ENCODE peak calls at places on chromosomes 11 and 22, in four cellular contexts. X, B, U and L are unnamed samples.
A peak's percentile ranks its signal among the peaks of the same experiment; 100 is the strongest.

GRCh38 chr11:10540546-10540914 is 457 bp downstream of the RNF141 start:
- DNase-seq in B (no peak), X (peak; percentile 44), U (no peak), L (no peak)

GRCh38 chr11:27291302-27291889 is 71.6 kb downstream of the CCDC34 start:
- DNase-seq in X (no peak), U (no peak), B (no peak), L (no peak)

GRCh38 chr22:37989146-37990045 is 5.0 kb upstream of the SOX10 start:
- DNase-seq in X (no peak), U (no peak), B (no peak), L (no peak)

GRCh38 chr11:91513734-91514133 is 710.9 kb upstream of the FAT3 start:
- DNase-seq in U (no peak), X (no peak), B (no peak), L (no peak)

GRCh38 chr11:15333407-15333806 is 218.7 kb downstream of the INSC start:
- DNase-seq in B (no peak), U (no peak), X (no peak), L (no peak)

GRCh38 chr11:71138737-71139425 is 113.5 kb downstream of the SHANK2 start:
- DNase-seq in U (no peak), B (no peak), X (no peak), L (peak; percentile 34)

GRCh38 chr11:65858354-65859133 is 564 bp upstream of the CFL1 start:
- DNase-seq in X (no peak), B (no peak), U (no peak), L (peak; percentile 99)

GRCh38 chr11:64089915-64090810 is 54.4 kb downstream of the FLRT1 start:
- DNase-seq in B (no peak), U (no peak), X (no peak), L (no peak)

GRCh38 chr11:72641900-72642814 is 32.1 kb downstream of the PDE2A start:
- DNase-seq in U (no peak), B (no peak), X (peak; percentile 40), L (peak; percentile 85)

GRCh38 chr11:118200901-118201680 is 23.7 kb downstream of the JAML start:
- DNase-seq in U (no peak), X (no peak), B (no peak), L (no peak)

GRCh38 chr11:132983289-132983688 is 549.0 kb downstream of the OPCML start:
- DNase-seq in B (no peak), X (no peak), U (no peak), L (no peak)

GRCh38 chr22:20604092-20604747 is 96.8 kb downstream of the MED15 start:
- DNase-seq in X (no peak), B (no peak), U (no peak), L (no peak)

GRCh38 chr22:46538816-46539163 is 1.4 kb upstream of the CELSR1 start:
- DNase-seq in U (no peak), X (no peak), B (peak; percentile 47), L (no peak)

GRCh38 chr11:44226945-44227344 is 83.0 kb downstream of the ALX4 start:
- DNase-seq in U (no peak), X (no peak), B (no peak), L (no peak)

GRCh38 chr11:12587333-12587997 is 86.8 kb upstream of the TEAD1 start:
- DNase-seq in U (no peak), X (peak; percentile 8), B (peak; percentile 52), L (no peak)

GRCh38 chr22:30370681-30371080 is 13.9 kb downstream of the CCDC157 start:
- DNase-seq in X (no peak), B (no peak), U (no peak), L (no peak)

GRCh38 chr22:29208879-29209623 is 3.4 kb downstream of the EMID1 start:
- DNase-seq in B (no peak), X (no peak), U (no peak), L (peak; percentile 82)

GRCh38 chr11:16792426-16792825 is 54.0 kb downstream of the C11orf58 start:
- DNase-seq in B (no peak), X (no peak), U (no peak), L (peak; percentile 23)

DNA sequence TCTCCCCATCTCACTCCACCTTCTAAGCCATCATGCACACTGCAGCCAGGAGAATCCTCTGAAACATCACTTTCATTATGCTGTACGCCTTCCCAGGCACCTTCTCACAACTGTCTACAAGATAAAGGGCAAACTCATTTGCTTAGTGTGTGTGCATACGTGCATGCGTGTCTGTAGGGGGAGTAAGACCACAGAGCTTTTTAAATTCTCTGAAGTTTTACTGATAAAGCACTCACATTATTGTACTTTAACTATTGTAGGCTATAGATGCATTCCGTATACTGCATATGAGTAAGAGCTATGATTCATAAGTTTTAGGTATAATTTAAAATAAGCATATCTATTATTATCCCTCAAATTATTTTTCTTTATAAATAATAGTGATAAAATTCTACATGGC is 15.3 kb upstream of the ANKK1 start:
- DNase-seq in B (no peak), X (no peak), U (no peak), L (no peak)
- TF ChIP-seq CTCF in B (no peak), X (peak; percentile 17), U (peak; percentile 42), L (no peak)

DNA sequence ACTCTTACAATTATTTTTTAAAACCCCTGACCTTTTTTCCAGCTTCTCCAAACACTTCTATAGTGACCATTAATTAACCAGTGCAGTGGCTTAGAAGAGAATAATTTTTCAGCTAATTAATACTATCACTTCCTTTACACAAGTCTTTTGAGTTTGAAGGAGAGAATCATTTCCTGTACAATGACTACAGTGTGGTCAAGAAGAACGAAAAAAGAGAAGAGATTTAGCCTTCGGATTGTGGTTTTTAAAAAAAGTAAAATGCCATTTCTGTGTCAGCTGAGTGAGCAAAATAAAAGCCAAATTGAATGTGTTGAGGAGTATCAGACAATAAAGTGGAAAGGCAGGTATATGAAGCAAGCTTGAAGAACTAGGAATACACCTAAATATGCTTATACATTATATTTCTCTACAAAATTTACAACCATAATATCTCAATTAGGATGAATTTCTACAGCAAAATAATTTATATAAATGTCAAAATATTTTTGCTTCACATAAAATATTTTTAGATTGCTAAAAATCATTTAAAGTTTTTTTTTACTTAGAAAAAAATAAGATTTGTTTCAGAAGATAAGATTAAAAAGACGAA is 1155.2 kb upstream of the CNTN5 start:
- DNase-seq in U (no peak), B (no peak), X (no peak), L (no peak)
- TF ChIP-seq CTCF in U (no peak), B (no peak), X (no peak), L (no peak)

GRCh38 chr11:119942021-119942420 is 195.9 kb downstream of the TRIM29 start:
- DNase-seq in U (no peak), B (no peak), X (no peak), L (no peak)
- TF ChIP-seq CTCF in U (no peak), B (no peak), X (no peak), L (no peak)

GRCh38 chr11:104876324-104876723 is 21.9 kb downstream of the CASP12 start:
- DNase-seq in X (no peak), U (no peak), B (no peak), L (no peak)

GRCh38 chr11:104876838-104877500 is 21.3 kb downstream of the CASP12 start:
- DNase-seq in X (no peak), U (no peak), B (no peak), L (no peak)

GRCh38 chr11:104883342-104883741 is 14.9 kb downstream of the CASP12 start:
- DNase-seq in U (no peak), X (no peak), B (no peak), L (no peak)

GRCh38 chr11:104881117-104881794 is 17.0 kb downstream of the CASP12 start:
- DNase-seq in X (no peak), U (no peak), B (no peak), L (no peak)

GRCh38 chr11:104879514-104880190 is 18.6 kb downstream of the CASP12 start:
- DNase-seq in X (no peak), U (no peak), B (no peak), L (no peak)
- TF ChIP-seq CTCF in X (no peak), U (no peak), B (no peak), L (no peak)

DNA sequence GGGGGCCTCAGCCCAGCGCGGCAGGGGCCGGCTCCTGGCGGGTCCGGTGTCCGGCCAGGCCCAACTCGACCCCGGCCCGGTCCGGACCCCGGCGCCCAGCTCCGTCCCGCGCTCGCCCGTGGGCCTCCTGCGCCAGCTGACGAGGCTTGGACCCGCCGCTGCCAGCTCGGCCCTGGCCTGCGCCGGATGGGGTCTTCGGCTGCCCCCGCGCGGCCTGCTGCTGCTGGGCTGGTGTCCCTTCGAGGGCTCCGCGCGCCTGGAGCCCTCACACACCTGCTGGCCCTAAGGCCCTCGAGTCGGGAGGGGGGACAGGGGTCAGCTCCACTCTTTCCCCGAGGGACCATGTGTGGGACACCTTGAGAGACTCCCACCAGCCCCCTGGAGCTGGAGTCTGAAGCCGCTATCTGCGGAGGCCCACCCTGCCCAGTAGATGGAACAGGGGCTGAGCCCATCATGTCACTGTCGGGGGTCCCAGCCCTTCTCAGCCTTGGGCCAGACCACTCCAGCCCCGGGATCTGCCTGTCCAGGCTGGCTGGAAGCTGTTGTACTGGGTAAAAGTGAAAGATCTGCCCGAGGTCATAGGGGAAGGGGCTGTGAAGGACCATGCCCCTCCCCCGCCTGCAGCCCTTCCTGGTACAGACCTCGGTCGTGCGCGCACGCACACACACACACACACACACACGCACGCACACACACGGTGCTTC is 768 bp upstream of the CDKN1C start:
- DNase-seq in X (peak; percentile 67), B (no peak), U (no peak), L (peak; percentile 91)
- TF ChIP-seq CTCF in X (no peak), B (peak; percentile 7), U (peak; percentile 7), L (no peak)